ENCODE peak calls at places on chromosomes 12 and 14, in five cellular contexts. D is foreskin keratinocyte, L is heart left ventricle, E is tibial artery, J is psoas muscle. M is an unnamed sample.
A peak's percentile ranks its signal among the peaks of the same experiment; 100 is the strongest.

GRCh38 chr12:107666009-107666408 is 19.6 kb upstream of the PWP1 start:
- DNase-seq in D (no peak), L (no peak), E (no peak), J (no peak), M (no peak)

GRCh38 chr14:23323838-23324454 is 2.7 kb downstream of the PABPN1 start:
- DNase-seq in D (no peak), L (no peak), E (no peak), J (no peak), M (no peak)

GRCh38 chr14:75969891-75970290 is 11.9 kb downstream of the TGFB3 start:
- DNase-seq in D (no peak), L (no peak), E (no peak), J (no peak), M (no peak)

GRCh38 chr12:109053382-109054123 is 1.2 kb downstream of the USP30 start:
- DNase-seq in D (no peak), L (no peak), E (no peak), J (no peak), M (no peak)

GRCh38 chr12:65324551-65324950 is 46.1 kb downstream of the MSRB3 start:
- DNase-seq in D (no peak), L (no peak), E (no peak), J (no peak), M (no peak)

GRCh38 chr12:122726056-122726558 is 4.5 kb downstream of the HCAR1 start:
- DNase-seq in D (peak; percentile 91), L (no peak), E (no peak), J (no peak), M (no peak)

GRCh38 chr14:94775875-94776217 is 5.9 kb upstream of the GSC start:
- DNase-seq in D (no peak), L (no peak), E (no peak), J (no peak), M (no peak)

GRCh38 chr14:61643546-61643945 is 51.8 kb upstream of the HIF1A start:
- DNase-seq in D (no peak), L (no peak), E (no peak), J (no peak), M (no peak)

GRCh38 chr12:64010069-64010686 is 165.7 kb downstream of the SRGAP1 start:
- DNase-seq in D (no peak), L (no peak), E (no peak), J (no peak), M (no peak)

GRCh38 chr12:69000069-69000468 is 67.1 kb upstream of the CPM start:
- DNase-seq in D (no peak), L (no peak), E (no peak), J (no peak), M (no peak)

GRCh38 chr12:54401127-54401526 is 16.6 kb upstream of the ZNF385A start:
- DNase-seq in D (no peak), L (no peak), E (no peak), J (no peak), M (no peak)

GRCh38 chr12:81257952-81258551 is 180.2 kb downstream of the ACSS3 start:
- DNase-seq in D (peak; percentile 16), L (no peak), E (no peak), J (no peak), M (no peak)

GRCh38 chr14:103395245-103395644 is 10.0 kb downstream of the MARK3 start:
- DNase-seq in D (no peak), L (no peak), E (no peak), J (no peak), M (no peak)

GRCh38 chr12:29133141-29133540 is 15.9 kb upstream of the FAR2 start:
- DNase-seq in D (no peak), L (no peak), E (no peak), J (no peak), M (no peak)

GRCh38 chr14:33061667-33062325 is 123.1 kb downstream of the NPAS3 start:
- DNase-seq in D (no peak), L (no peak), E (no peak), J (no peak), M (no peak)

GRCh38 chr12:53748072-53748840 is 3.5 kb downstream of the CISTR start:
- DNase-seq in D (no peak), L (no peak), E (no peak), J (no peak), M (no peak)

GRCh38 chr12:52837341-52837741 is 3.2 kb upstream of the KRT79 start:
- DNase-seq in D (no peak), L (no peak), E (no peak), J (no peak), M (no peak)

GRCh38 chr12:4015225-4016076 is 142.3 kb upstream of the PARP11 start:
- DNase-seq in D (no peak), L (no peak), E (no peak), J (no peak), M (peak; percentile 55)

GRCh38 chr12:101619868-101620761 is 25.3 kb downstream of the MYBPC1 start:
- DNase-seq in D (no peak), L (no peak), E (peak; percentile 24), J (no peak), M (no peak)

GRCh38 chr12:103956515-103957027 is 9.1 kb upstream of the TDG start:
- DNase-seq in D (no peak), L (no peak), E (no peak), J (no peak), M (no peak)

DNA sequence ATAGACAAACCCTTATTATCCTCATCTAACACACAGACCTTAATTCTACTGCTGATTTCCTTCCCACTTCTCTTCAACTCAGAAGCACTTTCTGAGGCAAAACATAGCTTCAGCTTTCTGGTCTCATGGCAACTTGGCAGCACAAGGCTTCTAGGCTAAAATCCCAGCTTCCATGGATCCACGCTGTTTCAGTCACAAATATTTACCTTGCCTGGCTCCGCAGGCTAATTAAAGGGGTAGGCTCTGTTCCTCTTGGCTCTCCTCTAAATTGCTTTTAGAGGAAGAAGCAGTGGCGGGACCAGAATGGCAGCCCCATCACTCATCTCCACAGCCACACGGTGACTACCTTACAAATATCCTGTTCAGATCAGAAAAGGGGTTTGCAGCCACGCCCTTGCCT is 221.6 kb upstream of the NUDT4 start:
- DNase-seq in D (no peak), L (no peak), E (no peak), J (no peak), M (no peak)
- H3K27ac ChIP-seq in D (no peak overlapping the region), L (no peak overlapping the region), E (no peak overlapping the region), J (no peak overlapping the region), M (no peak overlapping the region)

GRCh38 chr12:21656931-21657335 is 709 bp downstream of the LDHB start:
- DNase-seq in D (peak; percentile 21), L (peak; percentile 27), E (peak; percentile 38), J (no peak), M (no peak)

GRCh38 chr12:21659383-21659782 is 1.7 kb upstream of the LDHB start:
- DNase-seq in D (no peak), L (no peak), E (no peak), J (no peak), M (no peak)

GRCh38 chr12:21657336-21658077 is at the start of gene LDHB:
- DNase-seq in D (peak; percentile 68), L (peak; percentile 96), E (peak; percentile 97), J (peak; percentile 94), M (peak; percentile 97)

GRCh38 chr12:21651821-21652220 is 5.8 kb downstream of the LDHB start:
- DNase-seq in D (no peak), L (no peak), E (no peak), J (no peak), M (no peak)

DNA sequence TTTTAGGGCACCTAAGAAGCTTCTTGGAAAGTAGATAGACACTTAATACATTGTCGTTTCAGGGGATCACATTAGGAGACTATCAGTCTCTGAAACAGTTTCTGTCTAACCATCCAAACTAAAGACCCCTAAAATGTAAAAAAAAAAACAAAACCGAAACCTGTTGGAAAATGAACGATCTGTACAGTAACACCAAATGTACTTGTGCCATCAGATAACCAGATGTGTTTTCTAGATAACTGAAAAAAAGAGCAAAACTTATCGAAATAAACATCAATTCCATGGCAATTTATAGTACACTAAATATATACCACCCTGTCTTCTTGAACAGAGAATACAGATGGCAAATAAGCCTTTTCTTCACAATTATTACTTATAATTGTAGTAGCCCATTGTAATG is 2.0 kb downstream of the LDHB start:
- DNase-seq in D (no peak), L (no peak), E (no peak), J (no peak), M (no peak)
- H3K27ac ChIP-seq in D (no peak overlapping the region), L (peak overlapping the region; percentile 21), E (no peak overlapping the region), J (no peak overlapping the region), M (no peak overlapping the region)

DNA sequence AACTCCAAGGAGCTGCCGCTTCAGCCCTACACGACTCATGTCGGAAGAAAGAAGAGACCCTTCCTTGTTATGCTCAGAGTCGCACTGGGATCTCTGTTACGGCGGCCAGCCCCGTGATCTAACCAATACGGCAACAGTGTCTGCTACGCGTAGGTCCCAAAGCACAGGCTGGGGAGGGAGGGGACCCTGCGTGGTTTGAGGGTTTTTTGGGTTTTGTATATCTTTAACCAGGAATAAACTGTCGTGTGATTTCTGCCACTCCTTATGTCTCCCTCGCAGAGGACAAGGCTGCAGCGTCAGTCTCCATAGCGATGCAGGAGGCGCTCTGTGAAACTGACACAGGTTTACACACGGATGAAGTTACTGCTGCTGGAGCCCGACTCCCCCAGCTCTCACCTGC is 60.0 kb upstream of the DIO3 start:
- DNase-seq in D (no peak), L (no peak), E (peak; percentile 9), J (no peak), M (no peak)
- H3K27ac ChIP-seq in D (no peak overlapping the region), L (no peak overlapping the region), E (no peak overlapping the region), J (no peak overlapping the region), M (no peak overlapping the region)

GRCh38 chr12:111412830-111413441 is 7.2 kb downstream of the SH2B3 start:
- DNase-seq in D (no peak), L (no peak), E (no peak), J (no peak), M (no peak)
- H3K27ac ChIP-seq in D (no peak overlapping the region), L (peak overlapping the region; percentile 97), E (no peak overlapping the region), J (peak overlapping the region; percentile 74), M (peak overlapping the region; percentile 86)

GRCh38 chr14:73567365-73567764 is 1.6 kb upstream of the ACOT2 start:
- DNase-seq in D (no peak), L (no peak), E (no peak), J (no peak), M (no peak)

GRCh38 chr14:73567951-73568885 is 795 bp upstream of the ACOT2 start:
- DNase-seq in D (no peak), L (no peak), E (no peak), J (no peak), M (no peak)
- H3K27ac ChIP-seq in D (no peak overlapping the region), L (peak overlapping the region; percentile 85), E (peak overlapping the region; percentile 86), J (peak overlapping the region; percentile 92), M (peak overlapping the region; percentile 94)

GRCh38 chr12:93790472-93791152 is 113.4 kb downstream of the CRADD start:
- DNase-seq in D (peak; percentile 74), L (no peak), E (no peak), J (no peak), M (no peak)
- H3K27ac ChIP-seq in D (no peak overlapping the region), L (no peak overlapping the region), E (no peak overlapping the region), J (no peak overlapping the region), M (no peak overlapping the region)

DNA sequence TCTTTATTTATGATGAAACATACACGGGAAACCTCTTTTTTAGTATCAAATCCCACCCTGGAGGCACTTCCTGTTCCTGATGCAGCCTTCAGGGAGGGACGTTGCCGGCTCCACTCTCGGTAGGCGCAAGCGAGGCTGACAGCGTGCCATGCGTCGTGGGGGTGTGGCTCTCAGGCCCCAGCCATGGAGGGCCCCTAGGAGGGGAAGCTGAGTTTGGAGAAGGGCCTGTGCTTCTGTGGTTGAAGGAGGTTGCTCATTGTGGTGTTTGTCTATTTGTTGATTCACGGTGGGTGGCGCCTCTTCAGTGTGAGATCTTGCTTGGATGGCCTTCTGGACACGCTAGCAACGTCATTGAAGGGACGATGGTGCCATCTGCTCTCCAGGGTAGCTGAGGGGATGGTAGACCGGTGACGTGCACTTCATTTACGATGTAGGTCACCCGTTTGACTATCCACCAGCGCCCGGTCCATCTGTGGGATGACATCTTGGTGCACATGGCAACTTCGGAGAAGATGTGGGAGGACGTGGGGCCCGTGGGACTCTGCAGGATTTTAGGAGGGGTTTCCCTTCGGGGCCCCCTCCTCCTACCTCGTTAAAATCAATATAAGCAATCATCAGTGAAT is 126.3 kb upstream of the RTL1 start:
- DNase-seq in D (no peak), L (no peak), E (no peak), J (no peak), M (no peak)
- H3K27ac ChIP-seq in D (no peak overlapping the region), L (no peak overlapping the region), E (no peak overlapping the region), J (no peak overlapping the region), M (no peak overlapping the region)